ENCODE peak calls at places on chromosomes 13 and 19, in five cellular contexts. C, X, P, U and A are unnamed samples.

GRCh38 chr13:114099191-114099590 is 33.2 kb downstream of the RASA3 start:
- DNase-seq in C (peak), X (peak), P (no peak), U (peak), A (peak)

GRCh38 chr13:94239135-94239534 is 240.3 kb downstream of the DCT start:
- DNase-seq in C (no peak), X (no peak), P (no peak), U (no peak), A (no peak)

GRCh38 chr13:102905905-102906304 is 60.1 kb downstream of the ERCC5 start:
- DNase-seq in C (no peak), X (no peak), P (no peak), U (no peak), A (no peak)

GRCh38 chr19:20640545-20640944 is 20.8 kb downstream of the ZNF626 start:
- DNase-seq in C (no peak), X (no peak), P (no peak), U (no peak), A (no peak)

GRCh38 chr13:94342436-94343242 is 136.8 kb downstream of the DCT start:
- DNase-seq in C (no peak), X (no peak), P (no peak), U (no peak), A (no peak)

GRCh38 chr19:5166262-5166661 is 174.3 kb downstream of the PTPRS start:
- DNase-seq in C (no peak), X (no peak), P (no peak), U (no peak), A (no peak)

GRCh38 chr13:57286511-57287098 is 119.6 kb downstream of the PRR20E start:
- DNase-seq in C (no peak), X (no peak), P (no peak), U (no peak), A (no peak)

GRCh38 chr19:16325161-16325527 is 518 bp downstream of the KLF2 start:
- DNase-seq in C (no peak), X (no peak), P (no peak), U (peak), A (peak)

GRCh38 chr13:66578305-66578704 is 651.8 kb downstream of the PCDH9 start:
- DNase-seq in C (no peak), X (no peak), P (no peak), U (no peak), A (no peak)

GRCh38 chr19:2309734-2310362 is 1.9 kb upstream of the LINGO3 start:
- DNase-seq in C (no peak), X (peak), P (no peak), U (no peak), A (no peak)

GRCh38 chr19:34881982-34882381 is 44.7 kb upstream of the ZNF30 start:
- DNase-seq in C (no peak), X (no peak), P (no peak), U (no peak), A (no peak)

GRCh38 chr13:46761866-46762265 is 35.1 kb downstream of the ESD start:
- DNase-seq in C (no peak), X (no peak), P (no peak), U (no peak), A (no peak)

GRCh38 chr13:43792456-43792855 is 5.7 kb upstream of the ENOX1 start:
- DNase-seq in C (no peak), X (no peak), P (no peak), U (no peak), A (no peak)

GRCh38 chr19:8361921-8362793 is 1.8 kb upstream of the ANGPTL4 start:
- DNase-seq in C (peak), X (peak), P (peak), U (peak), A (peak)

GRCh38 chr13:111519490-111520170 is 199.2 kb downstream of the TEX29 start:
- DNase-seq in C (no peak), X (no peak), P (no peak), U (no peak), A (no peak)

GRCh38 chr19:17292301-17293074 is 10.7 kb downstream of the ABHD8 start:
- DNase-seq in C (peak), X (peak), P (peak), U (peak), A (peak)

GRCh38 chr13:75469087-75469486 is 12.9 kb downstream of the TBC1D4 start:
- DNase-seq in C (no peak), X (no peak), P (no peak), U (no peak), A (peak)

GRCh38 chr19:19261350-19262189 is 11.5 kb downstream of the TM6SF2 start:
- DNase-seq in C (no peak), X (no peak), P (no peak), U (no peak), A (no peak)

GRCh38 chr13:86877449-86877848 is 793.7 kb upstream of the SLITRK5 start:
- DNase-seq in C (no peak), X (no peak), P (no peak), U (no peak), A (no peak)

GRCh38 chr13:71876648-71877279 is 9.8 kb upstream of the DACH1 start:
- DNase-seq in C (no peak), X (no peak), P (no peak), U (no peak), A (no peak)

GRCh38 chr13:111474136-111475002 is 153.9 kb downstream of the TEX29 start:
- DNase-seq in C (no peak), X (peak), P (no peak), U (no peak), A (peak)

GRCh38 chr19:1407662-1408299 is 395 bp downstream of the DAZAP1 start:
- DNase-seq in C (no peak), X (no peak), P (no peak), U (peak), A (no peak)

GRCh38 chr13:30422056-30422914 is at the start of gene UBE2L5:
- DNase-seq in C (peak), X (peak), P (peak), U (peak), A (peak)

GRCh38 chr13:89880201-89880600 is 1467.3 kb upstream of the MIR17HG start:
- DNase-seq in C (no peak), X (no peak), P (no peak), U (no peak), A (no peak)

GRCh38 chr13:71217827-71218226 is 649.2 kb downstream of the DACH1 start:
- DNase-seq in C (no peak), X (no peak), P (no peak), U (no peak), A (no peak)

GRCh38 chr13:24723206-24723605 is 40.8 kb upstream of the RNF17 start:
- DNase-seq in C (no peak), X (no peak), P (no peak), U (no peak), A (peak)

GRCh38 chr13:70964124-70964523 is 855.9 kb upstream of the KLHL1 start:
- DNase-seq in C (no peak), X (no peak), P (no peak), U (no peak), A (no peak)

GRCh38 chr19:49157445-49158224 is at the start of gene TRPM4:
- DNase-seq in C (peak), X (peak), P (peak), U (peak), A (peak)

GRCh38 chr13:50685491-50685890 is 158.0 kb downstream of the DLEU7 start:
- DNase-seq in C (peak), X (peak), P (peak), U (peak), A (peak)

GRCh38 chr13:65677906-65678305 is 1552.2 kb downstream of the PCDH9 start:
- DNase-seq in C (no peak), X (no peak), P (no peak), U (no peak), A (no peak)

GRCh38 chr19:50196322-50196932 is 7.0 kb upstream of the MYH14 start:
- DNase-seq in C (no peak), X (no peak), P (no peak), U (no peak), A (no peak)
- H3K4me3 ChIP-seq in C (no peak), X (no peak), P (no peak), U (no peak), A (no peak)

GRCh38 chr13:32530841-32531253 is 7.7 kb downstream of the N4BP2L2 start:
- DNase-seq in C (peak), X (no peak), P (no peak), U (no peak), A (no peak)

GRCh38 chr13:32528358-32528757 is 10.2 kb downstream of the N4BP2L2 start:
- DNase-seq in C (no peak), X (no peak), P (no peak), U (no peak), A (no peak)

GRCh38 chr13:32527151-32527550 is 11.4 kb downstream of the N4BP2L2 start:
- DNase-seq in C (no peak), X (no peak), P (no peak), U (no peak), A (no peak)
- TF ChIP-seq POLR2A in C (no peak), X (no peak), P (no peak), U (no peak), A (no peak)

GRCh38 chr13:109154546-109154945 is 525.1 kb downstream of the MYO16 start:
- DNase-seq in C (no peak), X (peak), P (no peak), U (no peak), A (no peak)
- H3K4me3 ChIP-seq in C (no peak), X (no peak), P (no peak), U (no peak), A (no peak)

DNA sequence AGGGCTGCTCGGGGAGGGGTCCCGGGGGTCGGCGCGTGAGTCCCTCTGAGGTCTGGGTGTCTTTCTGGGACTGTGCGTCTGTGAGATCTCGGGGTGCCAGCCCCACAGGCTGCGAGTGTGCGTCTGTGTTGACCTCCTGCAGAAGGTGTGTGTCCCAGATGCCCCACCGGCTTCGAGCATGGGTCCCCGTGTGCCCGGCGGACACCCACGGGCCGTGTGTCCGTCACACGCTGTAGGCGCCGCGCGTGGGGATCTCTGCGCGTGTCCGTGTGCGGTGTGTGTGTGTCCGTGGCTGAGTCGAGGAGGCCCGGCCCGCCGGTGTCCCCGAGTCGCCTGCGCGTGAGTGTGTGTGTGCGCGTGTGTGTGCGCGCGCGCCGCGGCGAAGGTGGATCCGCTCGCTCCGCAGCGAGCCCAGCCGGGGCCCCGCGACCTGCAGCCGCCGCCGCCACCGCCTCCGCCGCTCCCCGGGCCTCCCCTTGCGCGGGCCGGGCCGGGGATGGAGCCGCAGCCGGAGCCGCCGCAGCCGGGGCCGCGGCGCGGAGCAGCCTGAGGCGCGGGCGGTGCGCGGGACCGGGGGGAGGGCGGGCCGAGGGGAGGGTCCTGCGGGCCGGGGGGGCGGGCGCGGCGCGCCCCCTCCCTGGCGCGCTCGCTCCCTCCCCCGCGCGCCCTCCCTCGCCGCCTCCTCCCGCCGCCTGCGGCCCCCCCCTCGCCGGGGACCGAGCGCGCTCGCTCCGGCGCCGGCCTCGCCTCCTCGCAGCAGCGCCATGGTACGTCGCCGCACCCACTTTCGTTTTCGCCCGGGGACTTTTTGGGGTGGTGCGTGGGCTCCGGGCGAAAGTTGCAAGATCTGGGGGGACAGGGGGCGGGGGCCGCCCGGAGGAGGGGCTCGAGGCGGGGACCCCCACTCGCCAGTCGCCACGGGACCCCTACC is 7.2 kb upstream of the NFIC start:
- DNase-seq in C (no peak), X (peak), P (no peak), U (peak), A (peak)
- TF ChIP-seq POLR2A in C (no peak), X (no peak), P (no peak), U (no peak), A (no peak)

GRCh38 chr13:109938255-109938936 is 152.0 kb upstream of the IRS2 start:
- DNase-seq in C (peak), X (no peak), P (no peak), U (no peak), A (no peak)
- H3K4me3 ChIP-seq in C (no peak), X (no peak), P (no peak), U (no peak), A (no peak)

DNA sequence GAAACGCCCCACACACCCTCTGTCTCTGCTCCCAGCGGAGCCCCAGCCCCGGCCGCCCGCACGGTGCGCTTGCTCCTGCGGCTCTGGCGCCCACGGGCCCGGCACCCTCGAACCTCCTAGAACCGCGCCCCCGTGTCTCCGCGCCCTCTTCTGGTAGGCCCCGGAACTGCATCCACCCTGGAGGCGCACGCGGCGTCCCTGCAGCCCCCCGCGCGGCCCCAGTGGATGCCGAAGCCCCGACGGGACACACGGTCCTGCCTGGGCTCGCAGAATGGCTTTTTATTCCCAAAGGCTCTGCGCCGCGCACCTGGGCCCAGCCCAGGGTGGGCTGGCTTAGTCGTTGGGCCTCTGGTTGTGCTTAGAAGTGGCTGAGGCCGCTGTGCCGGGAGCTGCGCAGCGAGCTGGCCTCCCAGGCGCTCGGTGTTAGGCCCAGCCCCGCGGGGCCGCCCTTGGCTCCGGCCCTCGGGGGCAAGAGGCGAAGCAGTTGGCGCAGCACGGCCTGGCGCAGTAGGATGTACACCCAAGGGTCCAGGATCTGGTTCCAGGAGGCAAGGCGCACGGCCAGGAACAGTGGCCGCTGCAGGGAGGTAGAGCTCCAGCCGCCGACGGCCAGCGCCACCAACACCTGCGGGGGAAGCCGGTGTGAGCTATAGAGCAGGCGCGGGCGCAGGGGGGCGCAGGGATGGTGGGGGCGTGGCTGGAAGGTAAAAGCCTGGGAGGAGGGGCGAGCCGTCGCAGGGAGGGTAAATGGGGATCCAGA is 2.8 kb downstream of the PTGER1 start:
- DNase-seq in C (peak), X (peak), P (no peak), U (peak), A (no peak)
- TF ChIP-seq POLR2A in C (no peak), X (no peak), P (no peak), U (no peak), A (no peak)

DNA sequence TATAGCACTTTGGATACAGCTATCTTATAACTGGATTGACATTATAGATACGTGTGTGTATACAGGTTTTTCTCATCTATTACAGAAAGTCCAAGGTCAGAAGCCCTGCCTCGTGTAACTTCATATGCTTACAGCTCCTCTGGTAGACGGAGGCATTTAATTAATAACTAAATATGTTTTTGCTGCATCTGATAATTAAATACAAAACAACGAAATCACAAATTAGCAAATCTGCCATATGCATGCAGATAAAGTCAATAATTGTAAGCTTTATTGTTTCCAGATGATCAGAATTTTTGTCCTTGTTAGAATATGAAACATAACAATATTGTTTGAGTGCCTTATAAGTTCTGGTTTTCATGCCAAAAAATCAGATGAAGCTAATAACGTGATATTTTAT is 717.7 kb downstream of the LIG4 start:
- DNase-seq in C (no peak), X (no peak), P (no peak), U (no peak), A (no peak)
- H3K4me3 ChIP-seq in C (no peak), X (no peak), P (no peak), U (no peak), A (no peak)

GRCh38 chr19:58550362-58551122 is 4.4 kb downstream of the CHMP2A start:
- DNase-seq in C (no peak), X (no peak), P (no peak), U (no peak), A (no peak)

GRCh38 chr19:58551123-58551497 is 3.8 kb downstream of the CHMP2A start:
- DNase-seq in C (no peak), X (no peak), P (no peak), U (no peak), A (no peak)

GRCh38 chr19:58549664-58550361 is 5.1 kb downstream of the CHMP2A start:
- DNase-seq in C (no peak), X (no peak), P (no peak), U (no peak), A (no peak)

GRCh38 chr19:58552655-58553054 is 2.2 kb downstream of the CHMP2A start:
- DNase-seq in C (no peak), X (no peak), P (no peak), U (no peak), A (no peak)

DNA sequence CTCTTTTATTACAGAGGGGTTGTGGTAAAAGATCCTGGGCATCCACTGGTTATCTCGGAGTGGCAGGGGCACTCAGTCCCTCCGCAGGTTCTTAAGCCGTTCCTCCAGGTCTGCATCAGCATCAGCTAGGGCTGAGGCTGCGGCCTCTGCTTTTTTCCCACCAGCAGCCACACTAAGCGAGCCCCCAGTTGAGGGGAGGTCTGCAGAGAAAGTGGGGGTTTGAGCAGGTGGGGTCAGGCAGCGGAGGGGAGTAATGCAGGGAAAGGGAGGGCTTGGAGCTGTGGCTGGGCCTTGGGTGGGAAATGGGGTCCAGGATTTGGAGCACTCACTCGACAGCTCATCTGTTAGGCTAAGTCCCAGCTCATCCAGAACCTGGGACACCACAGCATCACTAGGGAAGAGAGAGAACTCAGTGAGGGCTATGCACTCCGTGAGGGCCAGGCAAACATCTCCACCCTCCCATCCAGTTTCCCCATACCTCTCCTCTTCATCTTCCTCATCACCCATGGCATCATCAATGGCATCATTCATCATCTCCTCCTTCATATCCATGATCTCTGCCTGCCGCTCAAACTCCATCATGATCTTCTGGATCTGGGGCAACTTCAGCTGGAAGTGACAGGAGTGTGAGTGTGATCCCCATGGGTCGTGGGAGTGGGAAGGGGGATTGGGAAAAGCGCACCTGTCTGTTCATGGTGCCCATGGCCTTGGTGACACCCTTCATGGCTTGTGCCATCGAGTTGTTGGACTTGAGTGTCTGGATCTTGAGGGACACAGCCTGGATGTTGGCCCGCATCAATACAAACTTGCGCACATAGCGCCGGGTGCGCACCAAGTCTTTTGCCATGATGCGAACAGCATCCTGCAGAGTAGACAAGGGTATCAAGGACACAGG is 3.1 kb downstream of the CHMP2A start:
- DNase-seq in C (no peak), X (no peak), P (no peak), U (no peak), A (no peak)
- TF ChIP-seq POLR2A in C (no peak), X (no peak), P (no peak), U (no peak), A (no peak)

GRCh38 chr19:33325920-33326319 is 23.6 kb upstream of the CEBPA start:
- DNase-seq in C (peak), X (no peak), P (no peak), U (no peak), A (peak)
- H3K4me3 ChIP-seq in C (no peak), X (no peak), P (no peak), U (no peak), A (no peak)